ENCODE peak calls at places on chromosome 3, in five cellular contexts. One of them, this sample, is unnamed.

GRCh38 chr3:188497021-188497420 is 343.1 kb downstream of the LPP start:
- DNase-seq in heart left ventricle: no peak
- DNase-seq in ascending aorta: no peak
- DNase-seq in neural progenitor cell: no peak
- DNase-seq in PC-3: peak; percentile 18
- DNase-seq in this sample: no peak

GRCh38 chr3:196063456-196063855 is 18.4 kb downstream of the TFRC start:
- DNase-seq in heart left ventricle: no peak
- DNase-seq in ascending aorta: no peak
- DNase-seq in neural progenitor cell: no peak
- DNase-seq in PC-3: no peak
- DNase-seq in this sample: no peak

GRCh38 chr3:104939196-104939595 is 427.5 kb upstream of the ALCAM start:
- DNase-seq in heart left ventricle: no peak
- DNase-seq in ascending aorta: no peak
- DNase-seq in neural progenitor cell: no peak
- DNase-seq in PC-3: no peak
- DNase-seq in this sample: no peak

GRCh38 chr3:194395201-194395600 is 3.9 kb downstream of the GP5 start:
- DNase-seq in heart left ventricle: no peak
- DNase-seq in ascending aorta: no peak
- DNase-seq in neural progenitor cell: no peak
- DNase-seq in PC-3: peak; percentile 14
- DNase-seq in this sample: peak; percentile 7

GRCh38 chr3:7744850-7745249 is 756.8 kb upstream of the LMCD1 start:
- DNase-seq in heart left ventricle: no peak
- DNase-seq in ascending aorta: no peak
- DNase-seq in neural progenitor cell: no peak
- DNase-seq in PC-3: no peak
- DNase-seq in this sample: no peak

GRCh38 chr3:87228316-87228715 is 1.2 kb downstream of the CHMP2B start:
- DNase-seq in heart left ventricle: no peak
- DNase-seq in ascending aorta: no peak
- DNase-seq in neural progenitor cell: peak; percentile 17
- DNase-seq in PC-3: peak; percentile 68
- DNase-seq in this sample: peak; percentile 40

GRCh38 chr3:165056510-165056909 is 21.8 kb downstream of the SI start:
- DNase-seq in heart left ventricle: no peak
- DNase-seq in ascending aorta: no peak
- DNase-seq in neural progenitor cell: peak; percentile 12
- DNase-seq in PC-3: no peak
- DNase-seq in this sample: no peak

GRCh38 chr3:68352031-68352430 is 580.3 kb downstream of the TAFA4 start:
- DNase-seq in heart left ventricle: no peak
- DNase-seq in ascending aorta: no peak
- DNase-seq in neural progenitor cell: no peak
- DNase-seq in PC-3: no peak
- DNase-seq in this sample: no peak

GRCh38 chr3:187208159-187208558 is 10.9 kb downstream of the RTP1 start:
- DNase-seq in heart left ventricle: no peak
- DNase-seq in ascending aorta: no peak
- DNase-seq in neural progenitor cell: no peak
- DNase-seq in PC-3: peak; percentile 93
- DNase-seq in this sample: peak; percentile 87

GRCh38 chr3:158339638-158340037 is 229.7 kb downstream of the RSRC1 start:
- DNase-seq in heart left ventricle: no peak
- DNase-seq in ascending aorta: no peak
- DNase-seq in neural progenitor cell: no peak
- DNase-seq in PC-3: no peak
- DNase-seq in this sample: no peak

DNA sequence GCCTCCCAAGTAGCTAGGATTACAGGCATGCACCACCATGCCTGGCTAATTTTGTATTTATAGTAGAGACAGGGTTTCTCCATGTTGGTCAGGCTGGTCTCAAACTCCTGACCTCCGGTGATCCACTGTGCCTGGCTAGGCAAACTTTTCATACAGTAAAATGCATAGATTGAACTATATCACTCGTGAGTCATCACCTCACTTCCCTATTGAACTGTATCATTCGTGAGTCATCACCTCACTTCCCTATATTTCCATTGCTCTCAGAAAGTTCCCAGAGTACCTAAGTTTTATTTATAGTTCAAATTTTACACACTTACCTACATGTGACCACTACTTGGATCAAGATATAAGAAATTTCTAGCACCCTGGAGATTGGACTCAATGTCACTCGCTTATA is 73.6 kb upstream of the ACAD9 start:
- DNase-seq in heart left ventricle: no peak
- DNase-seq in ascending aorta: no peak
- DNase-seq in neural progenitor cell: no peak
- DNase-seq in PC-3: peak; percentile 76
- DNase-seq in this sample: peak; percentile 65
- H3K27ac ChIP-seq in heart left ventricle: peak overlapping the region; percentile 17
- H3K27ac ChIP-seq in ascending aorta: no peak overlapping the region
- H3K27ac ChIP-seq in neural progenitor cell: no peak overlapping the region
- H3K27ac ChIP-seq in PC-3: peak overlapping the region; percentile 70
- H3K27ac ChIP-seq in this sample: peak overlapping the region; percentile 13

GRCh38 chr3:22922317-22922716 is 280.8 kb upstream of the UBE2E2 start:
- DNase-seq in heart left ventricle: no peak
- DNase-seq in ascending aorta: no peak
- DNase-seq in neural progenitor cell: peak; percentile 10
- DNase-seq in PC-3: peak; percentile 71
- DNase-seq in this sample: peak; percentile 5
- TF ChIP-seq CTCF in heart left ventricle: peak; percentile 36
- TF ChIP-seq CTCF in ascending aorta: no peak
- TF ChIP-seq CTCF in neural progenitor cell: peak; percentile 53
- TF ChIP-seq CTCF in PC-3: peak; percentile 74
- TF ChIP-seq CTCF in this sample: peak; percentile 47

DNA sequence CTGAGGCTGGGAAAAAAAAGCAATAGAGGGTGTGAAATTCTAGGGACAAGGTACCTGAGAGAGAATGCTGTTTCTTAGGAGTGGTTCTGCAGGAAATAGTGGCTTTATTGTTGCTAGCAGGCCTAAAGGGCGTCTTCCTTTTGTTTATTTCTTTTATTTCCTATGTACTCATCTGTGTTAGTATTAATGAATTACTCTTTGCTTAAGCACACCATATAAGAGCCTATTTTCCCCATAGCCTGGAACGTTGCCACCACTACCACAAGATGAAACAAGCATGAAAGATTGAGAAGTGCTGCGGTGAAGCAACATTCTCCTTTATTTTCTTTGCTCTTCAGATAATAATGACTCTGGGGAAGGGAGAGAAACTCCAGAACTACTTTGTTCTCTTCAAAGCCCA is 21.3 kb upstream of the GOLIM4 start:
- DNase-seq in heart left ventricle: no peak
- DNase-seq in ascending aorta: no peak
- DNase-seq in neural progenitor cell: no peak
- DNase-seq in PC-3: no peak
- DNase-seq in this sample: peak; percentile 79
- H3K27ac ChIP-seq in heart left ventricle: no peak overlapping the region
- H3K27ac ChIP-seq in ascending aorta: no peak overlapping the region
- H3K27ac ChIP-seq in neural progenitor cell: no peak overlapping the region
- H3K27ac ChIP-seq in PC-3: no peak overlapping the region
- H3K27ac ChIP-seq in this sample: peak overlapping the region; percentile 17

DNA sequence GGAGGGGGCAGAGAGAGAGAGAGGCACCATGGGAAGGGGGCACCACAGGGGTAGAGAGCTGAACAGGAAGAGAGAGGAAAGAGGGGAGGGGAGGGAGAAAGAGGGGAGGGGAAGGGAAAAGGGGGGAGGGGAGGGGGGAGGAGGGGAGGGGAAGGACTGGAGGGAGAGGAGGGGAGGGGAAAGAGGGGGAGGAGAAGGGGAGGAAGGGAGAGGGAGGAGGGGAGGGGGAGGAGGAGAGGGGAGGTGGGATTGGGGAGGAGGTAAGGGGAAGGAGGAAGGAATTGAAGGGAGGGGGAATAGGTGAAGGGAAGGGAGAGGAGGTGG is 14.5 kb upstream of the TMEM115 start:
- DNase-seq in heart left ventricle: no peak
- DNase-seq in ascending aorta: no peak
- DNase-seq in neural progenitor cell: peak; percentile 53
- DNase-seq in PC-3: no peak
- DNase-seq in this sample: no peak
- TF ChIP-seq CTCF in heart left ventricle: no peak
- TF ChIP-seq CTCF in ascending aorta: no peak
- TF ChIP-seq CTCF in neural progenitor cell: no peak
- TF ChIP-seq CTCF in PC-3: no peak
- TF ChIP-seq CTCF in this sample: no peak

GRCh38 chr3:153572165-153572564 is 410.1 kb downstream of the RAP2B start:
- DNase-seq in heart left ventricle: no peak
- DNase-seq in ascending aorta: no peak
- DNase-seq in neural progenitor cell: no peak
- DNase-seq in PC-3: no peak
- DNase-seq in this sample: peak; percentile 53
- H3K27ac ChIP-seq in heart left ventricle: no peak overlapping the region
- H3K27ac ChIP-seq in ascending aorta: no peak overlapping the region
- H3K27ac ChIP-seq in neural progenitor cell: no peak overlapping the region
- H3K27ac ChIP-seq in PC-3: no peak overlapping the region
- H3K27ac ChIP-seq in this sample: no peak overlapping the region

GRCh38 chr3:124636101-124636862 is 94.0 kb upstream of the UMPS start:
- DNase-seq in heart left ventricle: no peak
- DNase-seq in ascending aorta: no peak
- DNase-seq in neural progenitor cell: no peak
- DNase-seq in PC-3: no peak
- DNase-seq in this sample: no peak
- TF ChIP-seq CTCF in heart left ventricle: no peak
- TF ChIP-seq CTCF in ascending aorta: no peak
- TF ChIP-seq CTCF in neural progenitor cell: peak; percentile 5
- TF ChIP-seq CTCF in PC-3: no peak
- TF ChIP-seq CTCF in this sample: no peak

DNA sequence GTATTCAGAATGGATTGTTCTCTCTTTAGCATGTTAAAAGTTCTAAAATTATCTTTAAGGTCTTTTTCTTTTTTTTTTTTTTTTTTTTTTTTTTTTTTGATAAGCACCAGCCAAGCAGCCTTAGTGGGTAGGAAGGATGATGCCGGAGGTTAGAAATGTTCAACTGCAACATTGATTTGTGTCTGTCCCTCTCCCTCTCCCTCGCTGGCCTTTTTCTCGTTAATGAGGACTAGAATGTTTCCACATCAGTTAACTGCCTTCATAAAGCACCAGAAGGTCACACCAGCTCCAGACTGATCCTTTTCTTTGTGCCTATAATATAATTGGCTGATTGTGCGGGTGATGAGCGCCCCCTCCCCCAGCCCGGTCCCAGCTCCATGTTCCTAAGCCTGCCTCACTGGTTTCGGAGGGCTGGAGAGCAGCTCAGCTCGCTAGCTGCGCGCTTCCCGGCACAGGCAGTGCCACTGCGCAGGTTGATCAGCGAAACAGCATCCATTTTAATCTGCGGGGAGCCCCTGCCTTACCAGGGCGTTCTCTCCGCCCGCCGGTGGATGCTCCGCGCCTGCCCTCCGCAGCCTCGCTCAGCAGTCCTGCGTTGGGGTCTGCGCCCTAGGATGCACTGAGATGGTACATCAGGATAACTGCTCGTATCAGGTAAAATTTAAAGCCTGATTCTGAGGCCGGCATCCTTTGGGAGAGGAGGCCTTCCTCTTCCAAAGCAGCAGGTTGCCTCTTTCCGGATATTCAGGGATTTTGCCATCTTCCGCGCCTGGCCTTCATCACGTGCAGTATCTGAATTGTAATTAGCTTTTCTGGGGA is 148.9 kb upstream of the IL12A start:
- DNase-seq in heart left ventricle: peak; percentile 48
- DNase-seq in ascending aorta: no peak
- DNase-seq in neural progenitor cell: peak; percentile 96
- DNase-seq in PC-3: no peak
- DNase-seq in this sample: peak; percentile 55
- H3K27ac ChIP-seq in heart left ventricle: peak within 1 kb of the TSS; percentile 82
- H3K27ac ChIP-seq in ascending aorta: no peak within 1 kb of the TSS
- H3K27ac ChIP-seq in neural progenitor cell: peak within 1 kb of the TSS; percentile 99
- H3K27ac ChIP-seq in PC-3: no peak within 1 kb of the TSS
- H3K27ac ChIP-seq in this sample: peak within 1 kb of the TSS; percentile 47

GRCh38 chr3:55406666-55407425 is 80.3 kb downstream of the WNT5A start:
- DNase-seq in heart left ventricle: no peak
- DNase-seq in ascending aorta: no peak
- DNase-seq in neural progenitor cell: no peak
- DNase-seq in PC-3: peak; percentile 75
- DNase-seq in this sample: peak; percentile 66

GRCh38 chr3:55407426-55407820 is 79.7 kb downstream of the WNT5A start:
- DNase-seq in heart left ventricle: no peak
- DNase-seq in ascending aorta: no peak
- DNase-seq in neural progenitor cell: no peak
- DNase-seq in PC-3: peak; percentile 39
- DNase-seq in this sample: peak; percentile 47

GRCh38 chr3:55408193-55408826 is 78.8 kb downstream of the WNT5A start:
- DNase-seq in heart left ventricle: no peak
- DNase-seq in ascending aorta: no peak
- DNase-seq in neural progenitor cell: no peak
- DNase-seq in PC-3: no peak
- DNase-seq in this sample: peak; percentile 35

GRCh38 chr3:55402886-55403605 is 84.1 kb downstream of the WNT5A start:
- DNase-seq in heart left ventricle: no peak
- DNase-seq in ascending aorta: no peak
- DNase-seq in neural progenitor cell: peak; percentile 9
- DNase-seq in PC-3: peak; percentile 83
- DNase-seq in this sample: peak; percentile 32

DNA sequence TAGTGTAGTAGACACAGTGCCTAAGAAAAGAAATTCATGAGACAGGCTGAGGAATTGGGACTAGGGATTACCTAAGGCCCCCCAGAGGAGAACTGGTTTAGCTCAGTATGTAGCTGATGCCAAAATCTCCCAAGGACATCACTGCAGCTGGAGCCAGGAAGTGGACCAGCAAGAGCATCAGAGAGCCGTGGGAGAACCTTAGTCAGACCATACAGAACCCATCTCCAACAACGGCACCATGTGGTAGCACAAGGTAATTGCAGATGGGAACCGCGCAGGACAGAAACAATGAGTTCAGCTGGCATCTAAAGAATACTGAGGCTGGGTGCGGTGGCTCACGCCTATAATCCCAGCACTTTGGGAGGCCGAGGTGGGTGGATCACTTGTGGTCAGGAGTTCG is 81.7 kb downstream of the WNT5A start:
- DNase-seq in heart left ventricle: no peak
- DNase-seq in ascending aorta: no peak
- DNase-seq in neural progenitor cell: peak; percentile 69
- DNase-seq in PC-3: peak; percentile 39
- DNase-seq in this sample: peak; percentile 17
- TF ChIP-seq CTCF in heart left ventricle: no peak
- TF ChIP-seq CTCF in ascending aorta: no peak
- TF ChIP-seq CTCF in neural progenitor cell: peak; percentile 75
- TF ChIP-seq CTCF in PC-3: peak; percentile 42
- TF ChIP-seq CTCF in this sample: peak; percentile 38

This sample was measured in mammary epithelial cell.